ENCODE peak calls at places on chromosomes 3 and 15, in eight cellular contexts. S, V, K, B, Z, Q, M and H are unnamed samples.

GRCh38 chr3:43758826-43759225 is 68.1 kb downstream of the ABHD5 start:
- DNase-seq in S (no peak), B (no peak), Z (no peak), Q (no peak), V (no peak), M (no peak), K (no peak), H (no peak)

GRCh38 chr3:112519424-112520001 is 20.2 kb upstream of the BTLA start:
- DNase-seq in S (peak; percentile 28), Z (peak; percentile 15), M (peak; percentile 61), V (no peak), Q (peak; percentile 47), B (peak; percentile 90), K (peak; percentile 40), H (peak; percentile 84)

GRCh38 chr3:4681301-4681700 is 188.2 kb downstream of the ITPR1 start:
- DNase-seq in Q (no peak), K (no peak), S (no peak), Z (no peak), V (no peak), B (no peak), M (no peak), H (no peak)

GRCh38 chr15:101068961-101069734 is 150.0 kb downstream of the LRRK1 start:
- DNase-seq in S (peak; percentile 97), M (peak; percentile 65), K (no peak), Q (peak; percentile 25), Z (no peak), V (no peak), B (no peak), H (peak; percentile 97)

GRCh38 chr3:170055209-170055608 is 17.4 kb downstream of the GPR160 start:
- DNase-seq in V (no peak), Z (peak; percentile 47), M (peak; percentile 41), S (no peak), Q (peak; percentile 34), K (no peak), B (peak; percentile 23), H (peak; percentile 34)

GRCh38 chr3:10496121-10496863 is 9.1 kb downstream of the ATP2B2 start:
- DNase-seq in V (no peak), M (no peak), Z (no peak), B (no peak), S (no peak), Q (no peak), K (no peak), H (no peak)

GRCh38 chr3:181715601-181716340 is 4.0 kb downstream of the SOX2 start:
- DNase-seq in K (no peak), B (no peak), V (no peak), S (no peak), Z (no peak), M (no peak), Q (no peak), H (no peak)

GRCh38 chr3:58047806-58048205 is 39.6 kb downstream of the FLNB start:
- DNase-seq in M (peak; percentile 98), K (no peak), B (peak; percentile 96), Q (no peak), V (no peak), Z (no peak), S (no peak), H (peak; percentile 86)

GRCh38 chr3:196528639-196529233 is 13.6 kb upstream of the SMCO1 start:
- DNase-seq in S (no peak), M (peak; percentile 82), B (peak; percentile 50), Z (peak; percentile 94), K (no peak), Q (peak; percentile 79), V (peak; percentile 61), H (peak; percentile 58)

GRCh38 chr3:172749201-172749965 is 1.1 kb upstream of the ECT2 start:
- DNase-seq in B (peak; percentile 90), Q (peak; percentile 65), M (peak; percentile 95), V (no peak), K (peak; percentile 86), Z (peak; percentile 27), S (no peak), H (peak; percentile 79)

GRCh38 chr3:136535906-136536305 is 216.3 kb downstream of the STAG1 start:
- DNase-seq in V (no peak), M (peak; percentile 69), Q (no peak), K (no peak), B (no peak), S (no peak), Z (no peak), H (no peak)

GRCh38 chr15:44536298-44536961 is 517 bp upstream of the EIF3J start:
- DNase-seq in Z (peak; percentile 78), M (peak; percentile 92), V (peak; percentile 90), S (peak; percentile 71), B (no peak), K (peak; percentile 37), Q (no peak), H (peak; percentile 77)

GRCh38 chr3:95911767-95912166 is 902.6 kb upstream of the EPHA6 start:
- DNase-seq in Z (no peak), M (no peak), S (no peak), B (no peak), Q (no peak), K (no peak), V (no peak), H (no peak)

GRCh38 chr3:46214751-46215352 is 6.7 kb upstream of the CCR1 start:
- DNase-seq in Z (no peak), M (peak; percentile 29), B (no peak), Q (no peak), S (no peak), K (no peak), V (no peak), H (peak; percentile 33)

GRCh38 chr15:39486546-39487081 is 94.3 kb upstream of the THBS1 start:
- DNase-seq in V (no peak), B (no peak), Q (no peak), M (no peak), K (no peak), S (no peak), Z (no peak), H (no peak)

GRCh38 chr15:50358805-50359204 is 3.8 kb upstream of the GABPB1 start:
- DNase-seq in Z (peak; percentile 13), M (peak; percentile 52), Q (peak; percentile 41), B (peak; percentile 39), S (peak; percentile 23), K (no peak), V (no peak), H (peak; percentile 73)

GRCh38 chr3:128984596-128984995 is 9.3 kb downstream of the CFAP92 start:
- DNase-seq in B (no peak), K (peak; percentile 23), V (no peak), S (no peak), M (no peak), Z (no peak), Q (peak; percentile 66), H (no peak)

GRCh38 chr3:193932576-193932975 is 203.4 kb upstream of the HES1 start:
- DNase-seq in B (no peak), K (no peak), Q (no peak), S (no peak), V (no peak), Z (no peak), M (no peak), H (no peak)

GRCh38 chr15:89502867-89503595 is 6.6 kb upstream of the RHCG start:
- DNase-seq in S (no peak), K (no peak), B (no peak), Q (no peak), Z (no peak), V (no peak), M (no peak), H (peak; percentile 77)